ENCODE peak calls at places on chromosomes 1 and 21, in four cellular contexts. L is A172, N is posterior vena cava, J is endothelial cell. C is an unnamed sample.

GRCh38 chr1:79781261-79781660 is 774.7 kb upstream of the ADGRL4 start:
- DNase-seq in L (no peak), J (no peak), N (no peak), C (no peak)

GRCh38 chr1:203336097-203336496 is 14.8 kb downstream of the FMOD start:
- DNase-seq in J (no peak), N (no peak), L (no peak), C (no peak)

GRCh38 chr1:175267716-175268416 is 75.3 kb upstream of the KIAA0040 start:
- DNase-seq in L (no peak), J (no peak), N (no peak), C (no peak)

GRCh38 chr21:35342440-35342839 is 293.3 kb upstream of the RUNX1 start:
- DNase-seq in J (no peak), L (no peak), N (no peak), C (no peak)

GRCh38 chr1:46003315-46003714 is 129.1 kb downstream of the PIK3R3 start:
- DNase-seq in J (no peak), N (no peak), L (no peak), C (no peak)

GRCh38 chr1:8938232-8939117 is 7.2 kb upstream of the CA6 start:
- DNase-seq in L (no peak), N (no peak), J (no peak), C (no peak)

GRCh38 chr1:161737625-161738024 is 12.0 kb upstream of the DUSP12 start:
- DNase-seq in L (no peak), N (no peak), J (no peak), C (no peak)

GRCh38 chr1:234912541-234913312 is 215.9 kb downstream of the TOMM20 start:
- DNase-seq in N (peak), L (no peak), J (no peak), C (no peak)

GRCh38 chr1:187032982-187033705 is 204.4 kb downstream of the PLA2G4A start:
- DNase-seq in J (no peak), N (no peak), L (peak), C (no peak)

GRCh38 chr1:36377776-36378175 is 7.9 kb downstream of the STK40 start:
- DNase-seq in L (no peak), J (no peak), N (no peak), C (no peak)

GRCh38 chr1:52911541-52911940 is 10.0 kb downstream of the ECHDC2 start:
- DNase-seq in J (no peak), L (no peak), N (no peak), C (no peak)